ENCODE peak calls at places on chromosome 16, in eight cellular contexts. D is GM23248, W is tibial artery, Z is non-pigmented ciliary epithelial cell, G is uterus, F is cardiac fibroblast, C is HuH-7, N is thoracic aorta. M is an unnamed sample.

GRCh38 chr16:46916980-46917379 is 32.8 kb downstream of the GPT2 start:
- DNase-seq in D (peak; percentile 31), N (no peak), C (peak; percentile 30), Z (no peak), F (no peak), W (no peak), G (no peak), M (no peak)

GRCh38 chr16:12617401-12617819 is 186.3 kb downstream of the CPPED1 start:
- DNase-seq in N (no peak), D (no peak), C (no peak), W (no peak), G (no peak), Z (no peak), F (no peak), M (no peak)

GRCh38 chr16:85367485-85367884 is 245.6 kb upstream of the GSE1 start:
- DNase-seq in Z (no peak), W (no peak), F (no peak), N (no peak), G (no peak), D (no peak), C (no peak), M (no peak)

GRCh38 chr16:10619271-10619849 is 39.0 kb upstream of the EMP2 start:
- DNase-seq in G (no peak), Z (no peak), N (no peak), D (peak; percentile 31), C (no peak), F (no peak), W (no peak), M (no peak)

GRCh38 chr16:68338326-68339119 is 27.7 kb downstream of the PRMT7 start:
- DNase-seq in C (no peak), F (no peak), N (no peak), W (no peak), Z (no peak), D (no peak), G (no peak), M (no peak)

GRCh38 chr16:19559242-19559910 is 3.9 kb downstream of the VPS35L start:
- DNase-seq in W (no peak), C (peak; percentile 33), N (no peak), D (peak; percentile 79), G (no peak), F (peak; percentile 80), Z (peak; percentile 37), M (no peak)

GRCh38 chr16:87326151-87326571 is 9.0 kb upstream of the C16orf95 start:
- DNase-seq in N (no peak), Z (no peak), G (no peak), D (peak; percentile 14), W (no peak), C (no peak), F (no peak), M (no peak)

GRCh38 chr16:77574867-77575619 is 140.2 kb upstream of the ADAMTS18 start:
- DNase-seq in D (peak; percentile 58), Z (no peak), C (no peak), F (peak; percentile 60), W (no peak), G (peak; percentile 24), N (no peak), M (no peak)

GRCh38 chr16:11328172-11329079 is 16.8 kb upstream of the RMI2 start:
- DNase-seq in W (no peak), D (peak; percentile 96), F (peak; percentile 97), N (no peak), Z (peak; percentile 92), G (peak; percentile 91), C (no peak), M (no peak)

GRCh38 chr16:11973065-11973464 is 3.5 kb upstream of the SNX29 start:
- DNase-seq in D (no peak), Z (no peak), F (no peak), W (no peak), N (no peak), G (no peak), C (no peak), M (no peak)

GRCh38 chr16:81558444-81559175 is 114.0 kb downstream of the CMIP start:
- DNase-seq in D (no peak), W (no peak), G (no peak), F (no peak), N (no peak), Z (no peak), C (peak; percentile 88), M (no peak)

GRCh38 chr16:84689126-84689525 is 10.7 kb upstream of the USP10 start:
- DNase-seq in Z (peak; percentile 91), D (peak; percentile 97), G (no peak), C (no peak), W (no peak), F (peak; percentile 71), N (no peak), M (no peak)

GRCh38 chr16:75138233-75138632 is 10.1 kb upstream of the ZFP1 start:
- DNase-seq in D (no peak), F (no peak), N (no peak), W (no peak), Z (no peak), G (no peak), C (no peak), M (no peak)

GRCh38 chr16:69017036-69017783 is 88.2 kb upstream of the HAS3 start:
- DNase-seq in F (peak; percentile 39), N (no peak), C (no peak), G (no peak), W (no peak), D (peak; percentile 77), Z (peak; percentile 52), M (no peak)

GRCh38 chr16:89315271-89315670 is 97.8 kb downstream of the ZNF778 start:
- DNase-seq in C (no peak), Z (no peak), G (no peak), D (no peak), N (no peak), F (no peak), W (no peak), M (no peak)

GRCh38 chr16:71421911-71422310 is 19.9 kb downstream of the TLE7 start:
- DNase-seq in F (no peak), D (peak; percentile 28), C (peak; percentile 88), N (no peak), Z (no peak), W (no peak), G (no peak), M (no peak)

GRCh38 chr16:80407265-80407987 is 133.4 kb upstream of the DYNLRB2 start:
- DNase-seq in D (no peak), C (peak; percentile 40), N (no peak), Z (no peak), W (no peak), G (no peak), F (no peak), M (no peak)

GRCh38 chr16:13996778-13997288 is 74.3 kb upstream of the MRTFB start:
- DNase-seq in C (no peak), N (no peak), G (no peak), Z (no peak), W (no peak), D (no peak), F (no peak), M (peak; percentile 25)

GRCh38 chr16:88455610-88456355 is 2.7 kb downstream of the ZFPM1 start:
- DNase-seq in F (peak; percentile 70), Z (no peak), D (peak; percentile 36), N (no peak), G (no peak), W (no peak), C (peak; percentile 81), M (no peak)

GRCh38 chr16:31400191-31400590 is 7.1 kb downstream of the ITGAD start:
- DNase-seq in N (no peak), D (no peak), W (no peak), C (no peak), G (no peak), Z (no peak), F (no peak), M (no peak)

GRCh38 chr16:48597563-48598392 is 12.2 kb downstream of the N4BP1 start:
- DNase-seq in W (no peak), F (no peak), C (no peak), G (no peak), D (peak; percentile 35), N (no peak), Z (no peak), M (no peak)

GRCh38 chr16:68469728-68470460 is 21.6 kb upstream of the SMPD3 start:
- DNase-seq in G (no peak), N (no peak), W (no peak), Z (no peak), C (no peak), D (no peak), F (no peak), M (no peak)

GRCh38 chr16:78098087-78098486 is 1.4 kb upstream of the WWOX start:
- DNase-seq in G (no peak), D (no peak), N (no peak), F (no peak), W (no peak), C (no peak), Z (no peak), M (no peak)

GRCh38 chr16:69127966-69128510 is 4.3 kb downstream of the CHTF8 start:
- DNase-seq in N (no peak), G (no peak), Z (no peak), W (no peak), D (no peak), C (no peak), F (no peak), M (no peak)

GRCh38 chr16:74309789-74310781 is 13.5 kb downstream of the PSMD7 start:
- DNase-seq in Z (no peak), N (no peak), C (peak; percentile 50), F (peak; percentile 70), D (peak; percentile 70), G (no peak), W (no peak), M (no peak)

GRCh38 chr16:777826-778225 is 10.4 kb downstream of the RPUSD1 start:
- DNase-seq in C (no peak), G (no peak), Z (no peak), D (peak; percentile 41), N (no peak), W (no peak), F (no peak), M (no peak)

GRCh38 chr16:59170065-59170712 is 436.1 kb upstream of the GOT2 start:
- DNase-seq in W (no peak), C (no peak), Z (no peak), G (no peak), N (no peak), F (no peak), D (no peak), M (no peak)

M was measured in ascending aorta.